ENCODE peak calls at places on chromosomes 4 and X, in six cellular contexts. One of them, this sample, is unnamed.
A peak's percentile ranks its signal among the peaks of the same experiment; 100 is the strongest.

GRCh38 chr4:6272863-6273660 is 3.4 kb downstream of the WFS1 start:
- DNase-seq in right atrium auricular region: no peak
- DNase-seq in Karpas-422: no peak
- DNase-seq in CD8-positive, alpha-beta T cell: no peak
- DNase-seq in tibial artery: no peak
- DNase-seq in tibial nerve: no peak
- DNase-seq in this sample: no peak

GRCh38 chr4:19987746-19988145 is 264.0 kb upstream of the SLIT2 start:
- DNase-seq in tibial nerve: no peak
- DNase-seq in right atrium auricular region: no peak
- DNase-seq in Karpas-422: no peak
- DNase-seq in CD8-positive, alpha-beta T cell: no peak
- DNase-seq in tibial artery: no peak
- DNase-seq in this sample: no peak

GRCh38 chrX:17521871-17522693 is 147.1 kb downstream of the NHS start:
- DNase-seq in Karpas-422: no peak
- DNase-seq in tibial artery: no peak
- DNase-seq in CD8-positive, alpha-beta T cell: no peak
- DNase-seq in right atrium auricular region: no peak
- DNase-seq in tibial nerve: no peak
- DNase-seq in this sample: no peak

GRCh38 chrX:3286196-3286920 is 60.1 kb downstream of the MXRA5 start:
- DNase-seq in tibial artery: no peak
- DNase-seq in tibial nerve: no peak
- DNase-seq in right atrium auricular region: no peak
- DNase-seq in Karpas-422: no peak
- DNase-seq in CD8-positive, alpha-beta T cell: no peak
- DNase-seq in this sample: no peak

GRCh38 chr4:7823416-7823824 is 116.2 kb downstream of the AFAP1 start:
- DNase-seq in CD8-positive, alpha-beta T cell: no peak
- DNase-seq in tibial artery: peak; percentile 88
- DNase-seq in right atrium auricular region: peak; percentile 90
- DNase-seq in tibial nerve: peak; percentile 57
- DNase-seq in Karpas-422: no peak
- DNase-seq in this sample: no peak

GRCh38 chr4:87230806-87231205 is 10.4 kb upstream of the KLHL8 start:
- DNase-seq in tibial artery: no peak
- DNase-seq in tibial nerve: no peak
- DNase-seq in CD8-positive, alpha-beta T cell: no peak
- DNase-seq in Karpas-422: no peak
- DNase-seq in right atrium auricular region: no peak
- DNase-seq in this sample: no peak

GRCh38 chrX:40683245-40683644 is 35.9 kb upstream of the CXorf38 start:
- DNase-seq in tibial artery: no peak
- DNase-seq in tibial nerve: no peak
- DNase-seq in Karpas-422: no peak
- DNase-seq in right atrium auricular region: no peak
- DNase-seq in CD8-positive, alpha-beta T cell: no peak
- DNase-seq in this sample: no peak

GRCh38 chrX:26557691-26558321 is 341.8 kb downstream of the MAGEB5 start:
- DNase-seq in tibial nerve: no peak
- DNase-seq in tibial artery: no peak
- DNase-seq in CD8-positive, alpha-beta T cell: no peak
- DNase-seq in right atrium auricular region: no peak
- DNase-seq in Karpas-422: no peak
- DNase-seq in this sample: no peak

GRCh38 chr4:1550122-1551070 is 133.7 kb downstream of the FAM53A start:
- DNase-seq in CD8-positive, alpha-beta T cell: no peak
- DNase-seq in right atrium auricular region: no peak
- DNase-seq in Karpas-422: no peak
- DNase-seq in tibial artery: no peak
- DNase-seq in tibial nerve: no peak
- DNase-seq in this sample: no peak

GRCh38 chr4:54277691-54278090 is 48.6 kb downstream of the PDGFRA start:
- DNase-seq in right atrium auricular region: no peak
- DNase-seq in CD8-positive, alpha-beta T cell: no peak
- DNase-seq in tibial artery: no peak
- DNase-seq in tibial nerve: no peak
- DNase-seq in Karpas-422: no peak
- DNase-seq in this sample: peak; percentile 21

GRCh38 chr4:10048931-10049655 is 27.8 kb upstream of the SLC2A9 start:
- DNase-seq in right atrium auricular region: no peak
- DNase-seq in CD8-positive, alpha-beta T cell: no peak
- DNase-seq in Karpas-422: no peak
- DNase-seq in tibial artery: no peak
- DNase-seq in tibial nerve: no peak
- DNase-seq in this sample: no peak

GRCh38 chrX:57227691-57228090 is 58.8 kb upstream of the FAAH2 start:
- DNase-seq in tibial artery: no peak
- DNase-seq in tibial nerve: no peak
- DNase-seq in right atrium auricular region: no peak
- DNase-seq in CD8-positive, alpha-beta T cell: no peak
- DNase-seq in Karpas-422: no peak
- DNase-seq in this sample: no peak

GRCh38 chr4:149531861-149532260 is 283.8 kb downstream of the IQCM start:
- DNase-seq in Karpas-422: no peak
- DNase-seq in tibial artery: no peak
- DNase-seq in tibial nerve: no peak
- DNase-seq in right atrium auricular region: no peak
- DNase-seq in CD8-positive, alpha-beta T cell: no peak
- DNase-seq in this sample: no peak

GRCh38 chrX:50920132-50920531 is 9.6 kb downstream of the BMP15 start:
- DNase-seq in tibial artery: no peak
- DNase-seq in tibial nerve: no peak
- DNase-seq in right atrium auricular region: no peak
- DNase-seq in CD8-positive, alpha-beta T cell: no peak
- DNase-seq in Karpas-422: peak; percentile 64
- DNase-seq in this sample: no peak

GRCh38 chr4:56691425-56691824 is 10.3 kb upstream of the HOPX start:
- DNase-seq in tibial artery: no peak
- DNase-seq in right atrium auricular region: no peak
- DNase-seq in CD8-positive, alpha-beta T cell: no peak
- DNase-seq in Karpas-422: no peak
- DNase-seq in tibial nerve: no peak
- DNase-seq in this sample: no peak

GRCh38 chr4:27278615-27279014 is 418.0 kb downstream of the STIM2 start:
- DNase-seq in Karpas-422: peak; percentile 70
- DNase-seq in tibial nerve: no peak
- DNase-seq in right atrium auricular region: no peak
- DNase-seq in tibial artery: no peak
- DNase-seq in CD8-positive, alpha-beta T cell: no peak
- DNase-seq in this sample: no peak

GRCh38 chrX:71170660-71171059 is 26.0 kb downstream of the NLGN3 start:
- DNase-seq in Karpas-422: no peak
- DNase-seq in CD8-positive, alpha-beta T cell: no peak
- DNase-seq in tibial nerve: no peak
- DNase-seq in right atrium auricular region: no peak
- DNase-seq in tibial artery: no peak
- DNase-seq in this sample: no peak

DNA sequence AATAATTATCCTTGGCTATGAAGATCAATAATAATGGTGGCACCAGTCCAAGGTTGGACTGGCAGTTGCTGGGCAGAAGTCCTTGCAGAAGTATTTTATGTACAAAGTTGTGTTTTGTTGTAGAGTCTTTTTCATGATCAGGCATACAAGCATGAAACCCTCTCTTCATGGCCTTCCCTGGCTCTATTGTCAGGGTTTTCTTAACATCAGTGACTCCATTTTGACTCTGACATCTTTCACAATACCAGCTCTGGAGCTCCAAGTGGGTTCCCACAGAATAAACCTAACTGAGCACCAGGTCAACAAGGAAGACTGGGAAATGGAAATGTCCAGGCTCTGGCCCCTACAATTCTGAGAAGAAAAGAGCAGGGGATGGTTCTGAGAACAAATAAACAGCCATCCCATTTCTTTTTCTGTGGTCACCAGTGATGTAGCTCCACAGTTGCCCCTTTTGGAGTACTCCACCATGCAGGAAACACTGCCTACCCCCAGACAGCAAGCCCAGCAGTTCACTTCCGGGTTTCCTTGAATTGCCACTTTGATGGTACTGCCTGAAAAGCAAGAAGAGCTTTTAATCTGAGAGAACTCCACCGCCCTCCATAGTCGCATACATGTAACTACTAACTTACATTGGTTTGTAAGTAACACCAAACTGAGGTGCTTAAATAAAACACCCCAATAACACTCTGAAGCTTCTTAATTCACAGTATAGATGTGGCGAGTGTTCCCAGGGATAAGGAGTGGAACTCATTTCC is 53.5 kb upstream of the HPSE start:
- DNase-seq in Karpas-422: peak; percentile 42
- DNase-seq in tibial artery: no peak
- DNase-seq in CD8-positive, alpha-beta T cell: no peak
- DNase-seq in tibial nerve: no peak
- DNase-seq in right atrium auricular region: no peak
- DNase-seq in this sample: no peak
- H3K27me3 ChIP-seq in Karpas-422: no peaks in the 10 kb centered on the region
- H3K27me3 ChIP-seq in tibial artery: no peaks in the 10 kb centered on the region
- H3K27me3 ChIP-seq in CD8-positive, alpha-beta T cell: no peaks in the 10 kb centered on the region
- H3K27me3 ChIP-seq in tibial nerve: no peaks in the 10 kb centered on the region
- H3K27me3 ChIP-seq in right atrium auricular region: no peaks in the 10 kb centered on the region
- H3K27me3 ChIP-seq in this sample: no peaks in the 10 kb centered on the region

GRCh38 chr4:121676388-121677075 is 20.2 kb downstream of the ANXA5 start:
- DNase-seq in Karpas-422: no peak
- DNase-seq in CD8-positive, alpha-beta T cell: no peak
- DNase-seq in tibial nerve: no peak
- DNase-seq in right atrium auricular region: no peak
- DNase-seq in tibial artery: no peak
- DNase-seq in this sample: no peak
- H3K36me3 ChIP-seq in Karpas-422: peaks cover 20% of the 10 kb centered on the region
- H3K36me3 ChIP-seq in CD8-positive, alpha-beta T cell: peaks cover 8% of the 10 kb centered on the region
- H3K36me3 ChIP-seq in tibial nerve: no peaks in the 10 kb centered on the region
- H3K36me3 ChIP-seq in right atrium auricular region: peaks cover 87% of the 10 kb centered on the region
- H3K36me3 ChIP-seq in tibial artery: peaks cover 93% of the 10 kb centered on the region
- H3K36me3 ChIP-seq in this sample: peaks cover 9% of the 10 kb centered on the region

GRCh38 chrX:65586491-65586890 is 51.9 kb upstream of the LAS1L start:
- DNase-seq in right atrium auricular region: no peak
- DNase-seq in tibial artery: no peak
- DNase-seq in tibial nerve: no peak
- DNase-seq in CD8-positive, alpha-beta T cell: no peak
- DNase-seq in Karpas-422: no peak
- DNase-seq in this sample: no peak

GRCh38 chrX:65587616-65588526 is 53.3 kb upstream of the LAS1L start:
- DNase-seq in right atrium auricular region: peak; percentile 84
- DNase-seq in Karpas-422: no peak
- DNase-seq in tibial nerve: peak; percentile 70
- DNase-seq in CD8-positive, alpha-beta T cell: no peak
- DNase-seq in tibial artery: peak; percentile 89
- DNase-seq in this sample: no peak

GRCh38 chrX:65591206-65591605 is 56.6 kb upstream of the LAS1L start:
- DNase-seq in Karpas-422: no peak
- DNase-seq in tibial artery: no peak
- DNase-seq in CD8-positive, alpha-beta T cell: no peak
- DNase-seq in tibial nerve: no peak
- DNase-seq in right atrium auricular region: no peak
- DNase-seq in this sample: no peak

GRCh38 chrX:65588795-65589194 is 54.2 kb upstream of the LAS1L start:
- DNase-seq in Karpas-422: no peak
- DNase-seq in CD8-positive, alpha-beta T cell: no peak
- DNase-seq in tibial artery: no peak
- DNase-seq in tibial nerve: no peak
- DNase-seq in right atrium auricular region: no peak
- DNase-seq in this sample: no peak

GRCh38 chrX:65589304-65589703 is 54.7 kb upstream of the LAS1L start:
- DNase-seq in Karpas-422: no peak
- DNase-seq in CD8-positive, alpha-beta T cell: no peak
- DNase-seq in tibial nerve: no peak
- DNase-seq in tibial artery: no peak
- DNase-seq in right atrium auricular region: no peak
- DNase-seq in this sample: no peak
- H3K4me3 ChIP-seq in Karpas-422: no peak overlapping the region
- H3K4me3 ChIP-seq in CD8-positive, alpha-beta T cell: no peak overlapping the region
- H3K4me3 ChIP-seq in tibial nerve: no peak overlapping the region
- H3K4me3 ChIP-seq in tibial artery: no peak overlapping the region
- H3K4me3 ChIP-seq in right atrium auricular region: no peak overlapping the region
- H3K4me3 ChIP-seq in this sample: no peak overlapping the region

GRCh38 chrX:153568612-153569011 is 30.3 kb downstream of the CCNQ start:
- DNase-seq in tibial artery: no peak
- DNase-seq in CD8-positive, alpha-beta T cell: no peak
- DNase-seq in right atrium auricular region: no peak
- DNase-seq in tibial nerve: no peak
- DNase-seq in Karpas-422: peak; percentile 51
- DNase-seq in this sample: no peak
- H3K27me3 ChIP-seq in tibial artery: no peaks in the 10 kb centered on the region
- H3K27me3 ChIP-seq in CD8-positive, alpha-beta T cell: no peaks in the 10 kb centered on the region
- H3K27me3 ChIP-seq in right atrium auricular region: no peaks in the 10 kb centered on the region
- H3K27me3 ChIP-seq in tibial nerve: no peaks in the 10 kb centered on the region
- H3K27me3 ChIP-seq in Karpas-422: no peaks in the 10 kb centered on the region
- H3K27me3 ChIP-seq in this sample: no peaks in the 10 kb centered on the region

GRCh38 chr4:38699112-38699511 is 35.1 kb downstream of the KLF3 start:
- DNase-seq in CD8-positive, alpha-beta T cell: no peak
- DNase-seq in right atrium auricular region: no peak
- DNase-seq in Karpas-422: no peak
- DNase-seq in tibial nerve: no peak
- DNase-seq in tibial artery: no peak
- DNase-seq in this sample: no peak

GRCh38 chr4:38706301-38706700 is 42.3 kb downstream of the KLF3 start:
- DNase-seq in CD8-positive, alpha-beta T cell: no peak
- DNase-seq in right atrium auricular region: no peak
- DNase-seq in tibial artery: no peak
- DNase-seq in Karpas-422: no peak
- DNase-seq in tibial nerve: no peak
- DNase-seq in this sample: no peak

GRCh38 chr4:38704755-38705154 is 40.8 kb downstream of the KLF3 start:
- DNase-seq in tibial artery: no peak
- DNase-seq in CD8-positive, alpha-beta T cell: no peak
- DNase-seq in Karpas-422: no peak
- DNase-seq in tibial nerve: no peak
- DNase-seq in right atrium auricular region: no peak
- DNase-seq in this sample: no peak

DNA sequence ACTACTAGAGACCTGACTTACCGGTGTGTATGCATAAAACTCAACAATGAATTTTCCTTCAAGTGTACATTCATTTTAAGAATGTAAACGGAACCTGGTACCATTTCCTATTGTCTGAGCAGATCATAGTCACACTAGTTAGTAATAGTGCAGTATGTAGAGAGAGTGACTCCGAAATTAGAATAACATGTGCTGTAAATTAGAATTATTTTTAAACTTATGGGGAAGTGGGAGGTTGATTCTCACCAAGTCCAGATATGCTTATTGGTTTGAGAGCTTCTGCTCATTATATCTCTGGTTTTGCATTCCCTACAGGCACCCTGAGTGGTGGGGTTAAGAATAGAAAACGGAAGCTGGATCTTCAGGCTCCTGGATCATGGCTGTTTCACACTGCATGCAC is 39.6 kb downstream of the KLF3 start:
- DNase-seq in right atrium auricular region: no peak
- DNase-seq in tibial nerve: no peak
- DNase-seq in tibial artery: no peak
- DNase-seq in Karpas-422: no peak
- DNase-seq in CD8-positive, alpha-beta T cell: no peak
- DNase-seq in this sample: no peak
- H3K36me3 ChIP-seq in right atrium auricular region: peaks cover 7% of the 10 kb centered on the region
- H3K36me3 ChIP-seq in tibial nerve: no peaks in the 10 kb centered on the region
- H3K36me3 ChIP-seq in tibial artery: peaks cover 13% of the 10 kb centered on the region
- H3K36me3 ChIP-seq in Karpas-422: no peaks in the 10 kb centered on the region
- H3K36me3 ChIP-seq in CD8-positive, alpha-beta T cell: no peaks in the 10 kb centered on the region
- H3K36me3 ChIP-seq in this sample: no peaks in the 10 kb centered on the region